ENCODE peak calls at places on chromosomes 4 and X, in five cellular contexts. One of them, this sample, is unnamed.

GRCh38 chrX:134753185-134754008 is 95.1 kb upstream of the PLAC1 start:
- DNase-seq in Peyer's patch: no peak
- DNase-seq in tibial nerve: no peak
- DNase-seq in heart left ventricle: no peak
- DNase-seq in upper lobe of left lung: no peak
- DNase-seq in this sample: no peak

GRCh38 chr4:38075370-38076152 is 115.4 kb downstream of the PTTG2 start:
- DNase-seq in Peyer's patch: no peak
- DNase-seq in tibial nerve: peak
- DNase-seq in heart left ventricle: no peak
- DNase-seq in upper lobe of left lung: no peak
- DNase-seq in this sample: no peak

GRCh38 chr4:88630756-88631155 is 38.5 kb downstream of the HERC3 start:
- DNase-seq in Peyer's patch: no peak
- DNase-seq in tibial nerve: no peak
- DNase-seq in heart left ventricle: no peak
- DNase-seq in upper lobe of left lung: no peak
- DNase-seq in this sample: no peak

GRCh38 chr4:161486454-161486853 is 677.3 kb downstream of the FSTL5 start:
- DNase-seq in Peyer's patch: no peak
- DNase-seq in tibial nerve: no peak
- DNase-seq in heart left ventricle: no peak
- DNase-seq in upper lobe of left lung: no peak
- DNase-seq in this sample: no peak

GRCh38 chr4:52038109-52038912 is at the start of gene SGCB:
- DNase-seq in Peyer's patch: peak
- DNase-seq in tibial nerve: peak
- DNase-seq in heart left ventricle: peak
- DNase-seq in upper lobe of left lung: peak
- DNase-seq in this sample: peak

GRCh38 chr4:17058506-17058905 is 160.1 kb upstream of the LDB2 start:
- DNase-seq in Peyer's patch: no peak
- DNase-seq in tibial nerve: peak
- DNase-seq in heart left ventricle: no peak
- DNase-seq in upper lobe of left lung: no peak
- DNase-seq in this sample: no peak

GRCh38 chr4:87469390-87469789 is 47.0 kb downstream of the NUDT9 start:
- DNase-seq in Peyer's patch: no peak
- DNase-seq in tibial nerve: no peak
- DNase-seq in heart left ventricle: no peak
- DNase-seq in upper lobe of left lung: no peak
- DNase-seq in this sample: no peak

GRCh38 chrX:108199691-108200090 is 108.1 kb downstream of the ATG4A start:
- DNase-seq in Peyer's patch: no peak
- DNase-seq in tibial nerve: peak
- DNase-seq in heart left ventricle: no peak
- DNase-seq in upper lobe of left lung: no peak
- DNase-seq in this sample: no peak

GRCh38 chr4:84401669-84402068 is 97.4 kb downstream of the NKX6-1 start:
- DNase-seq in Peyer's patch: no peak
- DNase-seq in tibial nerve: no peak
- DNase-seq in heart left ventricle: no peak
- DNase-seq in upper lobe of left lung: no peak
- DNase-seq in this sample: no peak

GRCh38 chrX:110384490-110384889 is 25.8 kb downstream of the RTL9 start:
- DNase-seq in Peyer's patch: no peak
- DNase-seq in tibial nerve: no peak
- DNase-seq in heart left ventricle: no peak
- DNase-seq in upper lobe of left lung: no peak
- DNase-seq in this sample: no peak

GRCh38 chrX:81294101-81294500 is 92.2 kb downstream of the SH3BGRL start:
- DNase-seq in Peyer's patch: no peak
- DNase-seq in tibial nerve: no peak
- DNase-seq in heart left ventricle: no peak
- DNase-seq in upper lobe of left lung: no peak
- DNase-seq in this sample: no peak

GRCh38 chrX:23756165-23756564 is 13.1 kb upstream of the ACOT9 start:
- DNase-seq in Peyer's patch: peak
- DNase-seq in tibial nerve: peak
- DNase-seq in heart left ventricle: no peak
- DNase-seq in upper lobe of left lung: no peak
- DNase-seq in this sample: peak

GRCh38 chr4:119189638-119190037 is 22.9 kb upstream of the USP53 start:
- DNase-seq in Peyer's patch: no peak
- DNase-seq in tibial nerve: no peak
- DNase-seq in heart left ventricle: no peak
- DNase-seq in upper lobe of left lung: no peak
- DNase-seq in this sample: no peak

GRCh38 chr4:56874166-56874565 is 33.5 kb upstream of the REST start:
- DNase-seq in Peyer's patch: no peak
- DNase-seq in tibial nerve: no peak
- DNase-seq in heart left ventricle: no peak
- DNase-seq in upper lobe of left lung: no peak
- DNase-seq in this sample: no peak

GRCh38 chrX:29071525-29071924 is 484.3 kb downstream of the IL1RAPL1 start:
- DNase-seq in Peyer's patch: no peak
- DNase-seq in tibial nerve: no peak
- DNase-seq in heart left ventricle: no peak
- DNase-seq in upper lobe of left lung: no peak
- DNase-seq in this sample: no peak

GRCh38 chr4:174757736-174758135 is 71.3 kb downstream of the GLRA3 start:
- DNase-seq in Peyer's patch: no peak
- DNase-seq in tibial nerve: no peak
- DNase-seq in heart left ventricle: no peak
- DNase-seq in upper lobe of left lung: no peak
- DNase-seq in this sample: no peak

GRCh38 chrX:68685722-68686683 is 38.5 kb downstream of the STARD8 start:
- DNase-seq in Peyer's patch: no peak
- DNase-seq in tibial nerve: no peak
- DNase-seq in heart left ventricle: peak
- DNase-seq in upper lobe of left lung: peak
- DNase-seq in this sample: no peak

GRCh38 chr4:182137343-182137742 is 105.9 kb upstream of the TENM3 start:
- DNase-seq in Peyer's patch: no peak
- DNase-seq in tibial nerve: no peak
- DNase-seq in heart left ventricle: no peak
- DNase-seq in upper lobe of left lung: no peak
- DNase-seq in this sample: no peak

GRCh38 chr4:122710434-122711308 is 21.8 kb upstream of the BBS12 start:
- DNase-seq in Peyer's patch: no peak
- DNase-seq in tibial nerve: no peak
- DNase-seq in heart left ventricle: no peak
- DNase-seq in upper lobe of left lung: no peak
- DNase-seq in this sample: no peak

GRCh38 chr4:159150838-159151390 is 48.0 kb downstream of the RAPGEF2 start:
- DNase-seq in Peyer's patch: no peak
- DNase-seq in tibial nerve: no peak
- DNase-seq in heart left ventricle: no peak
- DNase-seq in upper lobe of left lung: no peak
- DNase-seq in this sample: no peak
- TF ChIP-seq POLR2A in Peyer's patch: no peak
- TF ChIP-seq POLR2A in tibial nerve: no peak
- TF ChIP-seq POLR2A in heart left ventricle: no peak
- TF ChIP-seq POLR2A in upper lobe of left lung: no peak
- TF ChIP-seq POLR2A in this sample: no peak

DNA sequence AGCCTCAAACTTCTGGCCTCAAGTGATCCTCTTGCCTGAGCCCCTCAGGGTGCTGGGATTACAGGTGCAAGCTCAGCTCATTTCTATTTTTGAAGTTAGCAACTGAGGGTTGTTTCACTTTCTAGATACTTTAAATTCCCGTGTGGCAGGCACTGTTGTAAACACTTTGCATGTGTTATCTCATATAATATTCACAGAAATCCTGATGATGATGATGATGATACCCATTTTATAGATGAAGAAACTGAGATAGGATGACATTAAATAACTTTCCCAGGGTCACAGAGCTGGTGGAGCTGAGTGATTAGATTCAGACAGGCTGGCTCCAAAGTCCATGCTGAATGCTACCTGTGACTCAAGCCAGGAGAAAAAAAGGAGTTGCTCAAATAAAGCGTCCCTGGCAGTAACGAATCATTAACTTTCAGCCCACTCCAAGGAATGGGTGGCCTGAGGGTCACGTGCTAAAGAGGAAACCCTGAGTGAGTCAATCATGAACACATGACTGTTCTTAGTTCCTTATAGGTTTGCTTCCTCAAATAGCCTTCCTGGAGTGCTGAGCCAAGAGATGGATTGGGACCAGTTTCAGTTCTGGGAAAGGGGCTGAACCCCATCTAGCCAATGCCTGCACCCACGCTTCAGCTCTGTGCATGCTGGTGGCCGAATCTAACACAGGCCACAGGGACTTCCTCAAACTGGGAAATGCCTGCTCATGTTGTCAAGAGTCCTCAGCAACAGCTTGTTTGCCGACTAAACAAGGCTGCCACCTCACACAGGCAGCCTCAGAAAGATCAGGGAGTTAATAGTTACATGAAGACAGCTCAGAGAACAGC is 52.8 kb downstream of the RBM47 start:
- DNase-seq in Peyer's patch: peak
- DNase-seq in tibial nerve: peak
- DNase-seq in heart left ventricle: peak
- DNase-seq in upper lobe of left lung: no peak
- DNase-seq in this sample: no peak
- TF ChIP-seq POLR2A in Peyer's patch: no peak
- TF ChIP-seq POLR2A in tibial nerve: no peak
- TF ChIP-seq POLR2A in heart left ventricle: no peak
- TF ChIP-seq POLR2A in upper lobe of left lung: no peak
- TF ChIP-seq POLR2A in this sample: no peak

GRCh38 chr4:36241771-36242170 is 2.5 kb downstream of the ARAP2 start:
- DNase-seq in Peyer's patch: no peak
- DNase-seq in tibial nerve: no peak
- DNase-seq in heart left ventricle: no peak
- DNase-seq in upper lobe of left lung: no peak
- DNase-seq in this sample: no peak

GRCh38 chr4:36242629-36243354 is 1.5 kb downstream of the ARAP2 start:
- DNase-seq in Peyer's patch: no peak
- DNase-seq in tibial nerve: no peak
- DNase-seq in heart left ventricle: no peak
- DNase-seq in upper lobe of left lung: no peak
- DNase-seq in this sample: no peak

GRCh38 chr4:36243355-36244256 is 708 bp downstream of the ARAP2 start:
- DNase-seq in Peyer's patch: peak
- DNase-seq in tibial nerve: no peak
- DNase-seq in heart left ventricle: peak
- DNase-seq in upper lobe of left lung: no peak
- DNase-seq in this sample: no peak

GRCh38 chr4:36249605-36250004 is 5.3 kb upstream of the ARAP2 start:
- DNase-seq in Peyer's patch: no peak
- DNase-seq in tibial nerve: no peak
- DNase-seq in heart left ventricle: no peak
- DNase-seq in upper lobe of left lung: no peak
- DNase-seq in this sample: no peak

DNA sequence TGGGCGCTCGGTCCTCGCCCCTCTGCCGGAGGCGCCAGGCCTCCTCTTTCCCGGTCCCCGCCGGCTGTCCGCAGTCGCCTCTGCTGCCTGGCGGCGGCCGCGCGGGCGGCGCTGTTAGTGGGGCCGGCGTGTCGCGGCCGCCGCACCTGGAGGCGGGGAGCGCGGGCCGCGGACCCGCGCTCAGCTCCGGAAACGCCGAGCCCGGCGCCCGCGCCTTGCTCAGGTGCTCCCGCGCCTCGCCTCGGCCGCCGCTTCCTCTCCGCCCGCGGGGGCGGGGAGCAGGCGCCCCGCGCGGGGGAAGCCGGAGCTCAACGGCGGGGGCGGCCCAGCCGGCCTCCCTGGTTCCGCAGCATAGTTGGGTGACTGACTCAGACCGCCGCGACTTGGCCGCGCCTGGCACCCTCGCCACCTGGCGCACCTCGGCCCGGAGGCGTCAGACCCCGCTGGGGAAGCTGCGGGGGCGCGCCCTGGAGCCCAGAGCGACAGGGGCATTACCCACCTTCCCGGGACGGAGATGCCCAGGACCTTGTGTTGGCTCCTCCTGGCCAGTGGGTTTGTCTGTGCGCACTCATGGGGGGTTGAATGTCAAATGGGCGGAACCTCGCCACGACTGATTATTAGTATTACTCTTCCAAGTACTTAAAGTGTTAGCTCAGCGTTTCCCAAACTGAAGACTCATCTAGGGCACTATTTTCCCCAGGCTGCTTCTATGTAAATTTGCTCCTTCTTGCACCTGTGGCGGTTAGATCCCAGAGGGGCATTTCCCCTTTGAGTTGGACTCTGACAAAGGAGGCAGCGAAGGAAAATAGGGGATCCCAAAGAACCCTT is at the start of gene ARAP2:
- DNase-seq in Peyer's patch: peak
- DNase-seq in tibial nerve: peak
- DNase-seq in heart left ventricle: peak
- DNase-seq in upper lobe of left lung: peak
- DNase-seq in this sample: peak
- TF ChIP-seq POLR2A in Peyer's patch: no peak
- TF ChIP-seq POLR2A in tibial nerve: no peak
- TF ChIP-seq POLR2A in heart left ventricle: no peak
- TF ChIP-seq POLR2A in upper lobe of left lung: peak
- TF ChIP-seq POLR2A in this sample: peak

DNA sequence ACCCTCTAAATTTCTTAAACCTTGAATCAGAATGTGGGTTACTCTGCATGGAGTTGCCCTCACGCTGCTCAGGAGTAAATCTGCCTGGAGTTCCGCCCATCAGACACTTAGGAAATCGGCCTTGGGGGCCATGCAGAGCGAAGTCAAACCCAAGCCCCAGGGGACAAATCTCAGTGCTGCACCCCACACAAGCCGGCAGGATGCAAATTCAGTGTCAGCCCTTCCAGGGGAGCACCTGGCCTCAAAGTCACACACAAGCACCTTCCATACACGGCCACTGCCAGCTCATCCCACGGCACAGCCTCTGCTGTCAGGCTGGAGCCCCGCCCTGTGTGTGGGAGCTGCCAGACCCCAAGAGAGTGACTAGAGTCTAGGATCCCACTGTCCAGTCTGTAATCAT is 27.4 kb downstream of the RNF212 start:
- DNase-seq in Peyer's patch: no peak
- DNase-seq in tibial nerve: no peak
- DNase-seq in heart left ventricle: no peak
- DNase-seq in upper lobe of left lung: no peak
- DNase-seq in this sample: no peak
- TF ChIP-seq POLR2A in Peyer's patch: no peak
- TF ChIP-seq POLR2A in tibial nerve: no peak
- TF ChIP-seq POLR2A in heart left ventricle: no peak
- TF ChIP-seq POLR2A in upper lobe of left lung: no peak
- TF ChIP-seq POLR2A in this sample: no peak

DNA sequence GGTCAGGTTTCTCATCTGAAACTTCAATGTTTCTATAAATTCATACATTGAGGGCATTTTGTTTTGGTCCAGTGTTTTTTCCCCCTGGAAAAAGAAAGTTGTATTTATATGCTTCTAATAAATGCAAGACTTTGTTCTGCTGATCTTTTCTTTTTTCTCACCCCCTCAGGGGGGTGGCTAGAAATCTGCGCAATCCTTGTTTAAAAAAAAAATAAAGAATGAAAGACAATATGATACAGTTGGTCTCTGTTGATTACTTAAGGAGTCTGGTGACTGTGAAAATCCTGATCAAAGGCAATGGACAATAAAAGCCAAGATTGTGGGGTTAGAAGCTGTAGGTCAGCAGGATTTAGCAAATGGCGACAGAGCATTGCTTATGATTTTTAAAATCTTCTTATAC is 180.5 kb downstream of the KIT start:
- DNase-seq in Peyer's patch: no peak
- DNase-seq in tibial nerve: no peak
- DNase-seq in heart left ventricle: no peak
- DNase-seq in upper lobe of left lung: no peak
- DNase-seq in this sample: no peak
- TF ChIP-seq POLR2A in Peyer's patch: no peak
- TF ChIP-seq POLR2A in tibial nerve: no peak
- TF ChIP-seq POLR2A in heart left ventricle: no peak
- TF ChIP-seq POLR2A in upper lobe of left lung: no peak
- TF ChIP-seq POLR2A in this sample: no peak

This sample was measured in GM12892.